ENCODE peak calls at places on chromosomes 4 and X, in nine cellular contexts. K is AG04450, Q is endothelial cell of umbilical vein, R is left ventricle myocardium inferior, P is suprapubic skin, C is tibial artery, H is pancreas, V is esophagus squamous epithelium, M is heart right ventricle. F is an unnamed sample.

GRCh38 chrX:8036914-8037313 is 109.7 kb upstream of the PNPLA4 start:
- DNase-seq in K (no peak), Q (no peak), R (no peak), P (no peak), C (no peak), H (no peak), V (no peak), M (no peak), F (no peak)

GRCh38 chr4:110055014-110055768 is 142.5 kb downstream of the EGF start:
- DNase-seq in K (no peak), Q (no peak), R (no peak), P (no peak), C (no peak), H (no peak), V (no peak), M (no peak), F (no peak)

GRCh38 chr4:24003926-24004325 is 114.1 kb upstream of the PPARGC1A start:
- DNase-seq in K (no peak), Q (no peak), R (no peak), P (no peak), C (no peak), H (no peak), V (no peak), M (no peak), F (no peak)

GRCh38 chr4:16196482-16197393 is 29.5 kb downstream of the TAPT1 start:
- DNase-seq in K (no peak), Q (peak), R (no peak), P (no peak), C (no peak), H (no peak), V (no peak), M (no peak), F (no peak)

GRCh38 chrX:66028936-66029335 is 10.9 kb downstream of the VSIG4 start:
- DNase-seq in K (no peak), Q (no peak), R (no peak), P (no peak), C (no peak), H (no peak), V (no peak), M (no peak), F (no peak)

GRCh38 chr4:185210102-185210981 is 944 bp downstream of the SNX25 start:
- DNase-seq in K (no peak), Q (peak), R (peak), P (peak), C (peak), H (peak), V (no peak), M (peak), F (no peak)

GRCh38 chrX:45758738-45759397 is 558.2 kb upstream of the DIPK2B start:
- DNase-seq in K (no peak), Q (no peak), R (no peak), P (no peak), C (no peak), H (no peak), V (no peak), M (no peak), F (no peak)

GRCh38 chr4:141858437-141858836 is 222.1 kb downstream of the IL15 start:
- DNase-seq in K (no peak), Q (no peak), R (no peak), P (no peak), C (no peak), H (no peak), V (no peak), M (no peak), F (no peak)

GRCh38 chr4:66091801-66092200 is 421.5 kb upstream of the EPHA5 start:
- DNase-seq in K (no peak), Q (no peak), R (no peak), P (no peak), C (no peak), H (no peak), V (no peak), M (no peak), F (no peak)

GRCh38 chr4:8700576-8700975 is 108.0 kb downstream of the CPZ start:
- DNase-seq in K (no peak), Q (no peak), R (no peak), P (peak), C (peak), H (no peak), V (no peak), M (no peak), F (no peak)

GRCh38 chrX:71103110-71103983 is 3.2 kb downstream of the CXorf65 start:
- DNase-seq in K (no peak), Q (no peak), R (no peak), P (no peak), C (no peak), H (no peak), V (no peak), M (peak), F (no peak)

GRCh38 chr4:80183196-80184052 is 13.9 kb upstream of the PRDM8 start:
- DNase-seq in K (no peak), Q (no peak), R (peak), P (no peak), C (no peak), H (peak), V (no peak), M (no peak), F (no peak)

GRCh38 chrX:97740886-97741285 is 857.2 kb downstream of the RPA4 start:
- DNase-seq in K (no peak), Q (no peak), R (no peak), P (no peak), C (no peak), H (no peak), V (no peak), M (no peak), F (no peak)

GRCh38 chrX:123263246-123263757 is 79.2 kb downstream of the GRIA3 start:
- DNase-seq in K (no peak), Q (no peak), R (no peak), P (no peak), C (no peak), H (no peak), V (no peak), M (no peak), F (no peak)

GRCh38 chr4:163920426-163920825 is 425.9 kb downstream of the TMA16 start:
- DNase-seq in K (no peak), Q (no peak), R (no peak), P (no peak), C (no peak), H (no peak), V (no peak), M (no peak), F (no peak)

GRCh38 chr4:168059251-168059650 is 33.1 kb upstream of the ANXA10 start:
- DNase-seq in K (peak), Q (no peak), R (no peak), P (no peak), C (no peak), H (no peak), V (no peak), M (no peak), F (no peak)

GRCh38 chr4:47577779-47578553 is 92.9 kb downstream of the ATP10D start:
- DNase-seq in K (no peak), Q (peak), R (no peak), P (no peak), C (no peak), H (no peak), V (no peak), M (no peak), F (no peak)

GRCh38 chrX:2875798-2876399 is 47.2 kb downstream of the GYG2 start:
- DNase-seq in K (no peak), Q (no peak), R (no peak), P (no peak), C (no peak), H (no peak), V (no peak), M (no peak), F (no peak)

GRCh38 chrX:70029790-70030189 is 19.9 kb downstream of the AWAT2 start:
- DNase-seq in K (no peak), Q (no peak), R (no peak), P (no peak), C (no peak), H (no peak), V (no peak), M (no peak), F (no peak)

GRCh38 chrX:12153741-12154140 is 15.5 kb downstream of the FRMPD4 start:
- DNase-seq in K (no peak), Q (peak), R (no peak), P (no peak), C (no peak), H (no peak), V (no peak), M (no peak), F (no peak)

GRCh38 chrX:80223922-80224579 is 196.2 kb upstream of the TENT5D start:
- DNase-seq in K (no peak), Q (no peak), R (no peak), P (no peak), C (no peak), H (no peak), V (no peak), M (no peak), F (no peak)

GRCh38 chr4:41887821-41888699 is 47.2 kb upstream of the TMEM33 start:
- DNase-seq in K (peak), Q (peak), R (no peak), P (no peak), C (no peak), H (no peak), V (no peak), M (no peak), F (no peak)

GRCh38 chr4:82900016-82900334 is 560 bp upstream of the THAP9 start:
- DNase-seq in K (no peak), Q (no peak), R (no peak), P (no peak), C (no peak), H (no peak), V (no peak), M (no peak), F (no peak)

GRCh38 chrX:31497086-31497485 is 425.2 kb upstream of the FTHL17 start:
- DNase-seq in K (no peak), Q (peak), R (no peak), P (no peak), C (no peak), H (no peak), V (no peak), M (no peak), F (no peak)

GRCh38 chr4:143207555-143207954 is 22.8 kb downstream of the USP38 start:
- DNase-seq in K (no peak), Q (peak), R (no peak), P (no peak), C (no peak), H (no peak), V (no peak), M (no peak), F (no peak)

GRCh38 chrX:29792335-29792734 is 423.0 kb upstream of the MAGEB2 start:
- DNase-seq in K (no peak), Q (no peak), R (no peak), P (no peak), C (no peak), H (no peak), V (no peak), M (no peak), F (no peak)

GRCh38 chrX:49958727-49959126 is 36.3 kb downstream of the CLCN5 start:
- DNase-seq in K (no peak), Q (no peak), R (no peak), P (no peak), C (no peak), H (no peak), V (no peak), M (no peak), F (no peak)

GRCh38 chr4:4202510-4202909 is 24.2 kb downstream of the OTOP1 start:
- DNase-seq in K (no peak), Q (no peak), R (no peak), P (no peak), C (no peak), H (no peak), V (no peak), M (no peak), F (no peak)

GRCh38 chrX:17967888-17968287 is 106.8 kb upstream of the RAI2 start:
- DNase-seq in K (no peak), Q (no peak), R (no peak), P (no peak), C (no peak), H (no peak), V (no peak), M (no peak), F (no peak)

GRCh38 chrX:70169281-70169680 is 8.0 kb upstream of the DGAT2L6 start:
- DNase-seq in K (no peak), Q (no peak), R (no peak), P (no peak), C (no peak), H (no peak), V (no peak), M (no peak), F (no peak)

GRCh38 chr4:163566257-163566656 is 71.8 kb downstream of the TMA16 start:
- DNase-seq in K (no peak), Q (no peak), R (no peak), P (no peak), C (no peak), H (no peak), V (no peak), M (no peak), F (no peak)

GRCh38 chr4:107252621-107253020 is 216.5 kb upstream of the DKK2 start:
- DNase-seq in K (no peak), Q (no peak), R (no peak), P (no peak), C (no peak), H (no peak), V (no peak), M (no peak), F (no peak)

DNA sequence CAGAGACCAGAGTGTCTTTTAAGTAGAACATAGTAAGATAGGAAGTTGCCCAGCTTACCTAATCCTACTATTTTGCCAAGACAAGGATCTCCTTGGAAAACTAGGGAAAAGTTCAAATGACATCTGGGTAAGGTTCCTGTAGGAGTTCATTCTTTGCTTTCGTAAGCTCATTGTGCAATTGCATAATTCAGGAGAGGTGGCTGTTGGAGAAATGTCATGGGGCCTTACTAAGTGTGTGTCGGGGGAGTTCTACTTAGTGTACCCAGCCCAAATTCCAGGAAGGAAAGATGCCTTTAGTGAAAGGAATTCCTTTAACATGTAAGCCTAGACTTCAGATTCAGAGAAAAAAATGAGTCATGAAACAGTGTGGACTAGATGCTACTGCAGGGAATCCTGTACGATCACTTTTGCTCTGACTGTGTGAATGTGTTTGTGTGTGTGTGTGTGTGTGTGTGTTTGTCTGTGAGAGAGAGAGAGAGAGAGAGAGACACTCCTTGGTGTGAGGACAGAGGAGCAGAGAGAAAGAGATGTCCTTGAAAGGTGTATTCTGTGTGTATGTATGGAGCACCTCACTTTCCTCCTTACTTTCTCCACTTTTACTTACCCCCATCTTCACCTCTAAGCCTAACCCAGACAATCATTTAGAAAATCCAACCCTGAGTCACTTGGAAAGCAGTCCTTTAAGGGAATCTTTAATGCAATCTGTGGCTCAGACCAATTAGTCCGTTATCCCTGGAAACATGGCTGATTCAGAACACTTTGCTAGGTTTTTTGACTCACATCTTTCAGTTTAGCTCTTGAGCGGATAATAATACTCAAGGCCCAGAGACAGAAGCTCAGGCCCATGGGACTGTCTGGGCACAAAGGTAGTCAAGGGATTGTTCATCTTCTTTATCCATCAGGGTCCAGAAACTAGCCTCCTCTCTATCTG is 114.5 kb upstream of the ACSL4 start:
- DNase-seq in K (peak), Q (no peak), R (no peak), P (no peak), C (no peak), H (no peak), V (no peak), M (no peak), F (no peak)
- H3K27ac ChIP-seq in K (peak), Q (no peak), R (no peak), P (no peak), C (no peak), H (no peak), V (no peak), M (peak), F (no peak)

GRCh38 chrX:120144178-120144844 is 14.1 kb upstream of the RHOXF2 start:
- DNase-seq in K (no peak), Q (no peak), R (no peak), P (no peak), C (no peak), H (no peak), V (no peak), M (no peak), F (no peak)
- H3K4me3 ChIP-seq in K (peak), Q (no peak), R (no peak), P (no peak), C (no peak), H (no peak), V (no peak), M (no peak), F (no peak)

GRCh38 chrX:131791608-131792355 is 231.3 kb upstream of the STK26 start:
- DNase-seq in K (no peak), Q (no peak), R (no peak), P (no peak), C (no peak), H (no peak), V (no peak), M (no peak), F (no peak)

GRCh38 chrX:131795442-131796229 is 227.5 kb upstream of the STK26 start:
- DNase-seq in K (no peak), Q (no peak), R (no peak), P (no peak), C (no peak), H (peak), V (no peak), M (no peak), F (no peak)

GRCh38 chrX:131789664-131790063 is 233.4 kb upstream of the STK26 start:
- DNase-seq in K (no peak), Q (no peak), R (no peak), P (no peak), C (no peak), H (no peak), V (no peak), M (no peak), F (no peak)

GRCh38 chrX:131792356-131792749 is 230.7 kb upstream of the STK26 start:
- DNase-seq in K (no peak), Q (no peak), R (no peak), P (no peak), C (no peak), H (peak), V (peak), M (peak), F (peak)

GRCh38 chrX:131792789-131793462 is 230.2 kb upstream of the STK26 start:
- DNase-seq in K (no peak), Q (no peak), R (no peak), P (no peak), C (no peak), H (peak), V (peak), M (peak), F (peak)
- TF ChIP-seq CTCF in K (no peak), Q (no peak), R (peak), P (no peak), C (no peak), H (peak), V (peak), M (peak), F (peak)

GRCh38 chr4:6641971-6642320 is 1.5 kb downstream of the MRFAP1 start:
- DNase-seq in K (no peak), Q (no peak), R (no peak), P (peak), C (no peak), H (no peak), V (no peak), M (no peak), F (no peak)

GRCh38 chr4:6640292-6641163 is at the start of gene MRFAP1:
- DNase-seq in K (peak), Q (peak), R (peak), P (peak), C (peak), H (peak), V (peak), M (peak), F (peak)

GRCh38 chr4:6641164-6641970 is 882 bp downstream of the MRFAP1 start:
- DNase-seq in K (no peak), Q (peak), R (peak), P (peak), C (peak), H (no peak), V (no peak), M (peak), F (no peak)

GRCh38 chr4:6644792-6645530 is 4.5 kb downstream of the MRFAP1 start:
- DNase-seq in K (no peak), Q (no peak), R (no peak), P (peak), C (no peak), H (no peak), V (no peak), M (no peak), F (no peak)

DNA sequence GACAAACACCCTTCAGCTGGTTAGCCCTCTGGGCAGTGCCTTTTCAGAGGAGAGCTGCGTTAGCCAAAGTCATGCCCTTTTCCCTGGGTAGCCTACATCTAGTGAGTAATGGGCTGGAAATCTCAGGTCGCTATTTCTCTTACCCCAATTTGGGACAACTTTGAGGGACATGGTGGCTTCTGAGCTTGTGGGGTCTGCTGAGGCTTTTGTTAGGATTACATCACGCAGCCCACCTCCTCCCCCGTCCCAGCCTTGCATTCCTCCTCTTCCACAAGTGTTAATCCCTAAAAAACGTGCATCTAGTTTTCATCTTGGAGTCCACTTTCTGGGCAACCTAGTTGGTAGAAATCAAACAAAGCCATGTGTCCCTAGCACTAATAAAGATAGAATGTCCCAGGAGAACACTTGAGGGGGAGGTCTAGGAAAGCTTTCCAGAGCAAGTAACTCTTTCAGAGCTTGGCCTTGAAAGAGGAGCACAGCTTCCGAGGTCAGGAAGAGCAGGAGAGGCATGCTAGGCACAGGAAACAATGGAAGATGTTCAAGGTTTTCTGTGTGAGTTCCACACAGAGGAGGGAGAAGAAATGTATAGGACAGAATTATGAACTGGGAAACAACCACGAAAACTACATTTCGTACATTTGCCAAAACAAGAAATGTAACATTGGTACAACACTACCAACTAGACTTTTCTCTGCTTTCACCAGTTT is 2.8 kb downstream of the MRFAP1 start:
- DNase-seq in K (no peak), Q (no peak), R (no peak), P (peak), C (no peak), H (no peak), V (no peak), M (no peak), F (no peak)
- H3K27ac ChIP-seq in K (no peak), Q (no peak), R (peak), P (no peak), C (no peak), H (no peak), V (no peak), M (peak), F (peak)

GRCh38 chrX:103584606-103585005 is 709 bp upstream of the TCEAL4 start:
- DNase-seq in K (no peak), Q (peak), R (no peak), P (no peak), C (no peak), H (no peak), V (no peak), M (no peak), F (no peak)
- H3K4me3 ChIP-seq in K (no peak), Q (no peak), R (peak), P (no peak), C (peak), H (no peak), V (no peak), M (no peak), F (peak)

GRCh38 chr4:38600575-38600974 is 63.4 kb upstream of the KLF3 start:
- DNase-seq in K (no peak), Q (no peak), R (no peak), P (no peak), C (no peak), H (no peak), V (no peak), M (no peak), F (no peak)
- TF ChIP-seq CTCF in K (no peak), Q (no peak), R (no peak), P (no peak), C (no peak), H (no peak), V (no peak), M (no peak), F (no peak)

GRCh38 chrX:10177004-10177396 is 20.2 kb downstream of the CLCN4 start:
- DNase-seq in K (no peak), Q (no peak), R (no peak), P (no peak), C (no peak), H (no peak), V (no peak), M (no peak), F (no peak)
- H3K27ac ChIP-seq in K (no peak), Q (no peak), R (no peak), P (no peak), C (no peak), H (peak), V (no peak), M (no peak), F (peak)

GRCh38 chr4:153156263-153156662 is 48.0 kb upstream of the TRIM2 start:
- DNase-seq in K (no peak), Q (no peak), R (no peak), P (no peak), C (no peak), H (no peak), V (no peak), M (no peak), F (no peak)
- H3K4me3 ChIP-seq in K (no peak), Q (no peak), R (no peak), P (no peak), C (no peak), H (no peak), V (no peak), M (no peak), F (no peak)

GRCh38 chr4:150145090-150145949 is 67.1 kb downstream of the DCLK2 start:
- DNase-seq in K (no peak), Q (no peak), R (no peak), P (no peak), C (no peak), H (no peak), V (no peak), M (no peak), F (no peak)
- TF ChIP-seq CTCF in K (peak), Q (peak), R (no peak), P (no peak), C (no peak), H (no peak), V (no peak), M (no peak), F (no peak)